ENCODE peak calls at places on chromosome 19, in six cellular contexts. T is germinal center; D is cardiac septum; C is HuH-7.5; X is stimulated activated CD8-positive, alpha-beta memory T cell treated with anti-CD3 and anti-CD28 coated beads, Interleukin-2, amount 100 ng/mL, for 48 hours; N is stimulated activated CD4-positive, alpha-beta T cell treated with anti-CD3 and anti-CD28 coated beads, Interleukin-4, amount 100 ng/mL, for 24 hours. O is an unnamed sample.

GRCh38 chr19:10544242-10544752 is 593 bp downstream of the ATG4D start:
- DNase-seq in T (no peak), D (no peak), C (peak; percentile 63), X (no peak), N (no peak), O (no peak)

GRCh38 chr19:7986321-7987083 is 18.9 kb downstream of the ELAVL1 start:
- DNase-seq in T (no peak), D (no peak), C (no peak), X (no peak), N (no peak), O (no peak)

GRCh38 chr19:39737351-39737750 is 478 bp downstream of the CLC start:
- DNase-seq in T (no peak), D (no peak), C (no peak), X (no peak), N (peak; percentile 17), O (no peak)

GRCh38 chr19:55930996-55931515 is 1.1 kb downstream of the NLRP13 start:
- DNase-seq in T (no peak), D (no peak), C (no peak), X (no peak), N (no peak), O (no peak)

GRCh38 chr19:42140125-42140754 is 8.0 kb upstream of the POU2F2 start:
- DNase-seq in T (no peak), D (no peak), C (no peak), X (no peak), N (no peak), O (peak; percentile 36)

GRCh38 chr19:5337886-5338595 is 2.6 kb downstream of the PTPRS start:
- DNase-seq in T (no peak), D (no peak), C (no peak), X (no peak), N (no peak), O (no peak)

GRCh38 chr19:14775855-14776254 is 2.5 kb downstream of the ADGRE2 start:
- DNase-seq in T (no peak), D (peak; percentile 87), C (no peak), X (no peak), N (peak; percentile 9), O (no peak)

GRCh38 chr19:29976151-29976943 is 34.3 kb downstream of the URI1 start:
- DNase-seq in T (no peak), D (no peak), C (no peak), X (no peak), N (no peak), O (no peak)

GRCh38 chr19:38695832-38696732 is 48.2 kb downstream of the CAPN12 start:
- DNase-seq in T (no peak), D (no peak), C (no peak), X (no peak), N (no peak), O (no peak)

GRCh38 chr19:35959040-35959967 is 23.1 kb downstream of the LRFN3 start:
- DNase-seq in T (peak; percentile 51), D (peak; percentile 92), C (no peak), X (peak; percentile 52), N (peak; percentile 75), O (peak; percentile 60)

GRCh38 chr19:39110263-39110967 is 15.2 kb upstream of the PAK4 start:
- DNase-seq in T (peak; percentile 81), D (no peak), C (peak; percentile 78), X (peak; percentile 67), N (peak; percentile 82), O (peak; percentile 52)

GRCh38 chr19:3450796-3451411 is 29.4 kb downstream of the SMIM24 start:
- DNase-seq in T (no peak), D (peak; percentile 89), C (no peak), X (no peak), N (no peak), O (no peak)

GRCh38 chr19:41442473-41443360 is at the start of gene ERICH4:
- DNase-seq in T (no peak), D (peak; percentile 66), C (no peak), X (no peak), N (no peak), O (no peak)

GRCh38 chr19:3496392-3497273 is 3.8 kb downstream of the DOHH start:
- DNase-seq in T (no peak), D (no peak), C (no peak), X (no peak), N (no peak), O (no peak)

GRCh38 chr19:5851302-5851701 is at the start of gene FUT3:
- DNase-seq in T (no peak), D (no peak), C (no peak), X (no peak), N (no peak), O (no peak)

GRCh38 chr19:17555929-17556813 is 722 bp downstream of the COLGALT1 start:
- DNase-seq in T (no peak), D (peak; percentile 81), C (peak; percentile 52), X (peak; percentile 9), N (peak; percentile 45), O (peak; percentile 57)

GRCh38 chr19:55753401-55753800 is 5.5 kb upstream of the RFPL4A start:
- DNase-seq in T (no peak), D (no peak), C (no peak), X (no peak), N (no peak), O (no peak)

GRCh38 chr19:928471-929259 is 2.8 kb downstream of the ARID3A start:
- DNase-seq in T (no peak), D (no peak), C (peak; percentile 93), X (no peak), N (no peak), O (no peak)

GRCh38 chr19:3378352-3379146 is 12.2 kb downstream of the NFIC start:
- DNase-seq in T (no peak), D (no peak), C (no peak), X (no peak), N (no peak), O (no peak)

GRCh38 chr19:45615795-45616708 is 14.0 kb upstream of the GPR4 start:
- DNase-seq in T (peak; percentile 94), D (peak; percentile 87), C (no peak), X (peak; percentile 87), N (peak; percentile 79), O (peak; percentile 23)

GRCh38 chr19:31568724-31569123 is 219.5 kb upstream of the TSHZ3 start:
- DNase-seq in T (no peak), D (no peak), C (no peak), X (no peak), N (no peak), O (no peak)

GRCh38 chr19:13832096-13832495 is 36.9 kb downstream of the ZSWIM4 start:
- DNase-seq in T (no peak), D (no peak), C (no peak), X (no peak), N (no peak), O (no peak)

GRCh38 chr19:49570997-49571676 is 9.2 kb downstream of the NOSIP start:
- DNase-seq in T (no peak), D (no peak), C (no peak), X (no peak), N (no peak), O (no peak)

GRCh38 chr19:4454952-4455738 is 2.4 kb downstream of the UBXN6 start:
- DNase-seq in T (no peak), D (no peak), C (no peak), X (no peak), N (no peak), O (no peak)

GRCh38 chr19:3073931-3074595 is 11.8 kb upstream of the TLE5 start:
- DNase-seq in T (no peak), D (no peak), C (no peak), X (no peak), N (no peak), O (no peak)

GRCh38 chr19:38059897-38060296 is 152.9 kb downstream of the SIPA1L3 start:
- DNase-seq in T (no peak), D (no peak), C (no peak), X (no peak), N (peak; percentile 27), O (no peak)

GRCh38 chr19:51272183-51272817 is 21.4 kb downstream of the SIGLECL1 start:
- DNase-seq in T (no peak), D (no peak), C (no peak), X (no peak), N (no peak), O (no peak)

GRCh38 chr19:44731081-44731480 is 17.4 kb upstream of the BCL3 start:
- DNase-seq in T (no peak), D (no peak), C (no peak), X (no peak), N (no peak), O (no peak)

GRCh38 chr19:5563941-5564612 is 3.7 kb downstream of the TINCR start:
- DNase-seq in T (no peak), D (no peak), C (no peak), X (no peak), N (no peak), O (no peak)